ENCODE peak calls at places on chromosome 7, in six cellular contexts. G, D, Z, A, V and C are unnamed samples.

GRCh38 chr7:8785081-8785480 is 351.7 kb downstream of the NXPH1 start:
- DNase-seq in V (no peak), G (no peak), A (no peak), Z (no peak), D (no peak), C (no peak)

GRCh38 chr7:17608114-17608833 is 309.8 kb downstream of the AHR start:
- DNase-seq in V (no peak), D (no peak), A (no peak), Z (no peak), G (no peak), C (no peak)

GRCh38 chr7:67359900-67360299 is 363.3 kb downstream of the TYW1 start:
- DNase-seq in A (no peak), V (no peak), D (no peak), G (no peak), Z (no peak), C (no peak)

GRCh38 chr7:149720372-149721083 is 52.9 kb downstream of the ZNF467 start:
- DNase-seq in Z (no peak), G (peak), A (peak), V (no peak), D (peak), C (no peak)

GRCh38 chr7:41428330-41428729 is 274.6 kb downstream of the INHBA start:
- DNase-seq in D (no peak), V (no peak), A (no peak), Z (no peak), G (no peak), C (no peak)

GRCh38 chr7:142554555-142555532 is 194.4 kb upstream of the PRSS1 start:
- DNase-seq in A (no peak), D (no peak), V (no peak), G (no peak), Z (no peak), C (no peak)

GRCh38 chr7:78073470-78074382 is 275.2 kb downstream of the PHTF2 start:
- DNase-seq in G (no peak), A (no peak), V (no peak), D (no peak), Z (no peak), C (no peak)

GRCh38 chr7:136275794-136276193 is 298.6 kb upstream of the MTPN start:
- DNase-seq in A (no peak), D (no peak), V (no peak), G (no peak), Z (no peak), C (no peak)

GRCh38 chr7:108459922-108460551 is 3.8 kb upstream of the NRCAM start:
- DNase-seq in D (no peak), V (no peak), G (no peak), Z (peak), A (no peak), C (no peak)

GRCh38 chr7:98351136-98351535 is 49.8 kb downstream of the BAIAP2L1 start:
- DNase-seq in D (no peak), A (no peak), Z (no peak), V (no peak), G (no peak), C (no peak)

GRCh38 chr7:70533614-70534013 is 598.3 kb upstream of the GALNT17 start:
- DNase-seq in Z (no peak), D (no peak), A (no peak), G (no peak), V (no peak), C (no peak)

GRCh38 chr7:141158562-141158961 is 84.7 kb downstream of the TMEM178B start:
- DNase-seq in V (no peak), A (peak), G (no peak), Z (peak), D (no peak), C (no peak)

GRCh38 chr7:124671976-124672375 is 93.6 kb downstream of the GPR37 start:
- DNase-seq in A (no peak), V (no peak), Z (no peak), D (no peak), G (no peak), C (no peak)

GRCh38 chr7:110373514-110374258 is 717.2 kb upstream of the LRRN3 start:
- DNase-seq in Z (no peak), A (no peak), G (no peak), D (no peak), V (no peak), C (no peak)

GRCh38 chr7:28629216-28629848 is 217.0 kb downstream of the CREB5 start:
- DNase-seq in G (no peak), D (no peak), Z (no peak), V (no peak), A (no peak), C (no peak)

GRCh38 chr7:28939844-28940243 is 18.3 kb downstream of the TRIL start:
- DNase-seq in A (no peak), G (no peak), D (no peak), V (no peak), Z (no peak), C (no peak)

GRCh38 chr7:39910108-39910869 is 39.8 kb upstream of the CDK13 start:
- DNase-seq in D (peak), G (no peak), V (no peak), A (no peak), Z (no peak), C (no peak)

GRCh38 chr7:127158659-127159058 is 94.1 kb downstream of the GRM8 start:
- DNase-seq in A (no peak), G (no peak), Z (no peak), V (no peak), D (no peak), C (no peak)

GRCh38 chr7:13416071-13416470 is 573.4 kb downstream of the ETV1 start:
- DNase-seq in Z (no peak), G (no peak), V (no peak), D (no peak), A (no peak), C (no peak)

GRCh38 chr7:118870187-118870586 is 645.7 kb downstream of the ANKRD7 start:
- DNase-seq in V (no peak), D (no peak), G (no peak), A (no peak), Z (no peak), C (no peak)

GRCh38 chr7:64795176-64795575 is 948 bp downstream of the ZNF138 start:
- DNase-seq in Z (no peak), A (no peak), G (no peak), D (no peak), V (no peak), C (no peak)

GRCh38 chr7:3649678-3650445 is 348.8 kb downstream of the SDK1 start:
- DNase-seq in Z (no peak), D (no peak), G (no peak), V (no peak), A (no peak), C (no peak)

GRCh38 chr7:123070702-123071286 is 75.3 kb upstream of the TAS2R16 start:
- DNase-seq in D (no peak), A (no peak), G (no peak), Z (peak), V (no peak), C (no peak)

GRCh38 chr7:23533160-23533559 is 1.4 kb upstream of the TRA2A start:
- DNase-seq in D (no peak), Z (no peak), A (no peak), G (no peak), V (no peak), C (no peak)

GRCh38 chr7:34991938-34992840 is 45.1 kb downstream of the DPY19L1 start:
- DNase-seq in A (no peak), D (no peak), G (no peak), V (no peak), Z (no peak), C (no peak)
- TF ChIP-seq POLR2A in A (no peak), D (no peak), G (no peak), V (no peak), Z (no peak), C (no peak)

GRCh38 chr7:591856-592628 is 72.4 kb upstream of the PDGFA start:
- DNase-seq in A (no peak), V (no peak), G (no peak), Z (no peak), D (no peak), C (no peak)
- TF ChIP-seq POLR2A in A (no peak), V (no peak), G (no peak), Z (no peak), D (no peak), C (no peak)

DNA sequence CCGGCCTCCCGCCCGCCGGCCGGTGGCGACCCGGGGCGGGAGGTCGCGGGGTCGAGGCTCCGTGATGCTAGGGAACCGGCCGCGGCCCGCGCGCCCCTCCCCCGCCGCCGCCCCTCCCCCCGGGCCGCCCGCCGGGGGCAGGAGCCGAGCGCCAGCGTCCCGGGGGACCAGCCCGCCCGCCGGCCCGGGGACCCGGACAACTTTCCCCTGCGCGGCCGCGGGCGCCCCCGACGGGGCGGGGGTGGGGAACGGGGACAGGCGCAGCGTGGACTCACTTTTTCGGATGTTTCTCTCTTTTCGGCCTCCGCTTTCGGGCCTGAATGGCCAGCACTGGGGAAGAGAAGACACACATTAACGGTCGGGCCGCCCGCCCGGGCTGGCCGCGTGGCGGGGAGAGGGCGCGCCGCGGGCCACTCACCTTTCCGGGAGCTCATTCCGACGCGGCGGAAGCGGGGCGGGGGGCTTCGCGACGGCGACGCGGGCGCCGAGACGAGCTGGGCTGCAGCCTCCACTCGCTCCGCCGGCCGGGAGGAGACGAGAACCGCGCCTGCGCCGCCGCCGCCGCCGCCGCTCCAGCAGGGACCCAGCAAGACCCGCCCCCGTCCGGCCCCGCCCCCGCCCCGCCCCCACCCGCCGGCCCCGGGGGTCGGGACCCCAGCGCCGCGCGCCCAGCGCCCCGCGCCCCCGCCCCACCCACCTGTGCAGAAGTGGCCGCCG is at the start of gene SRPK2:
- DNase-seq in A (peak), Z (peak), D (peak), V (peak), G (peak), C (peak)
- TF ChIP-seq POLR2A in A (peak), Z (peak), D (no peak), V (no peak), G (no peak), C (peak)

GRCh38 chr7:155003215-155003999 is 483 bp upstream of the PAXIP1 start:
- DNase-seq in D (peak), V (peak), A (peak), G (peak), Z (peak), C (peak)
- TF ChIP-seq POLR2A in D (no peak), V (peak), A (peak), G (peak), Z (peak), C (peak)

DNA sequence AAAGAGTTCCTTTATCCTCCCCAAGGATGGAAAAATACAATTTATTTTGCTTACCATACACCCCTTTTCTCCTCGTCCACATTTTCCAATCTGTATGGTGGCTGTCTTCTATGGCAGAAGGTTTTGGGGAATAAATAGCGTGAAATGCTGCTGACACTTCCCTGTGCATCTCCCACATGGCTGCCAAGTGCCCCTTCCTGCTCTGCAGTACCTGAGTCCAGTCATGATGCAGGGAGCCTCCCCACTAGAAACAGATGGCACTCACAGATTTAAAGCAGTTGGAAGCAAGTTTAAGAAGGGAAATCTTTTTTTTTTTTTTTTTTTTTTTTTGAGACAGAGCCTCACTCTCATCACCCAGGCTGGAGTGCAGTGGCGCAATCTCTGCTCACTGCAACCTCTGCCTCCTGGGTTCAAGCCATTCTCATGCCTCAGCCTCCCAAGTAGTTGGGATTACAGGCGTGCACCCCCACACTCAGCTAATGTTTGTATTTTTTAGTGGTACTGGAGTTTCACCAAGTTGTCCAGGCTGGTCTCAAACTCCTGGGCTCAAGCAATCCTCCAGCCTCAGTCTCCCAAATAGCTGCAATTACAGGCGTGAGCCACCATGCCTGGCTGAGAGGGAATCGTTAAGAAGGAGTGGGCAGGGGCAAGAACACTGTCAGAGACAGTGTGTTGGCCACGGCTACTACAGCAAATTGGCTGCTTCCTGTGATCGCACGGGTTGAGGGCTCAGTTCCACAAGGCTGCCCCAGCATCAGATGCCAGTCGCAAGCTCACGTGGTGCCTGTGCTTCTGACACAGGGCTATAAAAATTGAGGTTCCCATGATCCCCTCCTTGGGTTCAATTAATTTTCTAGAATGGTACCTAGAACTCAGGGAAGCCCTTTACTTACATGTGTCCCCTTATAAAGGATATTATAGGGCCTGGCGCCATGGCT is 5.3 kb upstream of the PILRA start:
- DNase-seq in V (no peak), Z (no peak), A (no peak), D (no peak), G (no peak), C (no peak)
- TF ChIP-seq POLR2A in V (no peak), Z (no peak), A (no peak), D (no peak), G (no peak), C (no peak)

GRCh38 chr7:30504347-30505173 is at the start of gene GGCT:
- DNase-seq in Z (peak), V (peak), D (peak), A (peak), G (peak), C (peak)
- TF ChIP-seq POLR2A in Z (peak), V (peak), D (no peak), A (peak), G (peak), C (peak)

DNA sequence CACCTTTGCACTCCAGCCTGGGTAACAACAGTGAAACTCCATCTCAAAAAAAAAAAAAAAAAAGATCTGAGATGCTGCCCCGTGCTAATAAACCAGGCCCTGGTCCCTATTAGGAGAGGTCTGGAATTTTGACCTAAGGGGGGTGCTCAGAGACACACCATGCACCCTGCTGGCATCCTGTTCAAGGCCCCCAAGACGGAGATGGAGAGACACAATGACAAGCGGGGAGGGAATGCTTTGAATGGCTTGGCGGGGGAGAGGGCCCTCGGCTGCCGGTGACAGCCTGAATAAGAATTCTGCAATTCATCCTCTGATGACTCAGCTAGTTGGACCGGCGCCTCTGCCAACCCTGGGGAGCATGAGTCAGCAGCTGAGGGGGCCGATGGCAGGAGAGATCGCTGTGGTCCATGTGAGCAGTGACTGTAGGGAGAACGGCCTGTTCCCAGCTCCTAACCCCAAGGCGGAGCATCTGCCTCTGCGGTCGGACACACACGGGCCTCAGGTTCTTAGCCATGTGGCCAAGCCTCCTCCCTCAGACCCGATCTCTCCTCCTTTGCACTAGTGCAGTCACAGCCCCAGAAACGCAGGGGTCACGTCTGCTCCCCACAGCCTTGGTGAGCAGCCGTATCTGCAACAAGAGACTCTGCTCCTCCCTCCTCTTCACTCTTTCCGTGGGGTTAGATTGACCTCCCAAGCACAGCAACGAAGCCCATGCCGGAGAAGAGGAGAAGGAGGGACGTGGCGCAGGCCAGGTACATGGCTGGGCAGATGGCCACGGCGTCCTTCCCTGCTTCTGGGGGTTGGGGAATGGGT is 14.9 kb downstream of the TRIM56 start:
- DNase-seq in D (peak), Z (peak), A (peak), V (peak), G (peak), C (peak)
- TF ChIP-seq POLR2A in D (no peak), Z (peak), A (peak), V (no peak), G (no peak), C (no peak)

GRCh38 chr7:74225400-74225799 is 15.6 kb downstream of the LAT2 start:
- DNase-seq in A (no peak), V (no peak), D (no peak), G (no peak), Z (no peak), C (no peak)
- TF ChIP-seq POLR2A in A (no peak), V (no peak), D (no peak), G (no peak), Z (no peak), C (no peak)

GRCh38 chr7:74656421-74656910 is 1.1 kb upstream of the GTF2I start:
- DNase-seq in D (no peak), V (peak), A (no peak), G (peak), Z (peak), C (peak)
- TF ChIP-seq POLR2A in D (no peak), V (no peak), A (no peak), G (no peak), Z (no peak), C (no peak)